ENCODE peak calls at places on chromosomes 6 and 20, in four cellular contexts. S is mesendoderm, Y is GM23248, O is pancreas. C is an unnamed sample.

GRCh38 chr20:25327521-25328235 is 63.0 kb downstream of the ABHD12 start:
- DNase-seq in S (no peak), Y (peak; percentile 55), O (no peak), C (no peak)

GRCh38 chr6:68364276-68364785 is 270.8 kb upstream of the ADGRB3 start:
- DNase-seq in S (no peak), Y (no peak), O (no peak), C (no peak)

GRCh38 chr6:54613596-54613995 is 233.0 kb upstream of the FAM83B start:
- DNase-seq in S (no peak), Y (no peak), O (no peak), C (no peak)

GRCh38 chr6:50264995-50265571 is 215.4 kb upstream of the DEFB112 start:
- DNase-seq in S (peak; percentile 57), Y (peak; percentile 1), O (no peak), C (no peak)

GRCh38 chr6:24016857-24017256 is 109.2 kb upstream of the NRSN1 start:
- DNase-seq in S (no peak), Y (no peak), O (no peak), C (no peak)

GRCh38 chr6:153568601-153569000 is 437.5 kb upstream of the RGS17 start:
- DNase-seq in S (peak; percentile 29), Y (peak; percentile 83), O (no peak), C (no peak)

GRCh38 chr20:39775110-39775509 is 813.0 kb downstream of the DHX35 start:
- DNase-seq in S (no peak), Y (peak; percentile 91), O (peak; percentile 18), C (peak; percentile 42)

GRCh38 chr6:118656822-118657451 is 5.5 kb upstream of the CEP85L start:
- DNase-seq in S (no peak), Y (no peak), O (no peak), C (no peak)

GRCh38 chr20:38255389-38255788 is 5.1 kb downstream of the KIAA1755 start:
- DNase-seq in S (no peak), Y (peak; percentile 88), O (no peak), C (no peak)

GRCh38 chr20:14337400-14338171 is at the start of gene FLRT3:
- DNase-seq in S (peak; percentile 98), Y (peak; percentile 96), O (peak; percentile 60), C (peak; percentile 81)

GRCh38 chr6:108760158-108761050 is 87.8 kb upstream of the ARMC2 start:
- DNase-seq in S (peak; percentile 38), Y (no peak), O (no peak), C (no peak)

GRCh38 chr6:137881522-137881886 is 14.4 kb downstream of the TNFAIP3 start:
- DNase-seq in S (no peak), Y (no peak), O (no peak), C (no peak)

GRCh38 chr6:160141001-160141726 is 19.5 kb downstream of the SLC22A1 start:
- DNase-seq in S (no peak), Y (peak; percentile 69), O (no peak), C (no peak)

GRCh38 chr6:46745973-46746372 is 760 bp upstream of the ANKRD66 start:
- DNase-seq in S (no peak), Y (no peak), O (no peak), C (no peak)

GRCh38 chr6:53544500-53545308 is at the start of gene GCLC:
- DNase-seq in S (peak; percentile 98), Y (peak; percentile 97), O (peak; percentile 97), C (peak; percentile 95)

GRCh38 chr20:62163485-62163865 is 19.4 kb upstream of the MTG2 start:
- DNase-seq in S (no peak), Y (no peak), O (peak; percentile 70), C (no peak)

GRCh38 chr20:61856626-61857413 is 208.9 kb downstream of the TAF4 start:
- DNase-seq in S (no peak), Y (no peak), O (peak; percentile 23), C (no peak)

GRCh38 chr6:33014841-33015634 is 5.6 kb upstream of the HLA-DOA start:
- DNase-seq in S (peak; percentile 85), Y (peak; percentile 79), O (no peak), C (peak; percentile 68)

GRCh38 chr6:37620519-37620918 is 77.2 kb downstream of the MDGA1 start:
- DNase-seq in S (no peak), Y (no peak), O (no peak), C (no peak)

GRCh38 chr20:33443006-33443511 is 504 bp downstream of the SNTA1 start:
- DNase-seq in S (no peak), Y (peak; percentile 65), O (peak; percentile 88), C (peak; percentile 29)

GRCh38 chr6:14415452-14415851 is 297.9 kb downstream of the CD83 start:
- DNase-seq in S (no peak), Y (no peak), O (no peak), C (no peak)

GRCh38 chr6:90645634-90646033 is 58.8 kb upstream of the MAP3K7 start:
- DNase-seq in S (no peak), Y (no peak), O (no peak), C (no peak)

GRCh38 chr6:144782634-144783033 is 497.5 kb downstream of the UTRN start:
- DNase-seq in S (no peak), Y (no peak), O (no peak), C (no peak)

GRCh38 chr6:48765352-48765961 is 654.5 kb upstream of the PTCHD4 start:
- DNase-seq in S (peak; percentile 78), Y (peak; percentile 81), O (no peak), C (peak; percentile 21)

GRCh38 chr6:16802071-16802470 is 40.8 kb upstream of the ATXN1 start:
- DNase-seq in S (no peak), Y (peak; percentile 90), O (no peak), C (no peak)

GRCh38 chr6:149840345-149841075 is 23.6 kb downstream of the LRP11 start:
- DNase-seq in S (peak; percentile 81), Y (peak; percentile 94), O (peak; percentile 90), C (peak; percentile 84)

GRCh38 chr20:62356948-62357667 is 10.0 kb downstream of the LAMA5 start:
- DNase-seq in S (no peak), Y (peak; percentile 90), O (peak; percentile 84), C (no peak)

GRCh38 chr20:39310363-39311037 is 348.4 kb downstream of the DHX35 start:
- DNase-seq in S (no peak), Y (no peak), O (no peak), C (no peak)

GRCh38 chr20:35738410-35739179 is 3.5 kb downstream of the RBM39 start:
- DNase-seq in S (no peak), Y (no peak), O (no peak), C (no peak)

GRCh38 chr20:12093062-12093796 is 175.5 kb downstream of the BTBD3 start:
- DNase-seq in S (no peak), Y (no peak), O (no peak), C (no peak)